ENCODE peak calls at places on chromosomes 11 and 22, in five cellular contexts. E, D, K, U and I are unnamed samples.

GRCh38 chr11:9092846-9093778 is 1.7 kb upstream of the SCUBE2 start:
- DNase-seq in U (no peak), K (no peak), D (no peak), E (no peak), I (no peak)

GRCh38 chr11:124920870-124921609 is 2.0 kb downstream of the HEPN1 start:
- DNase-seq in K (peak), D (peak), U (no peak), E (peak), I (peak)

GRCh38 chr22:43823353-43823908 is 11.3 kb upstream of the EFCAB6 start:
- DNase-seq in U (peak), D (no peak), E (no peak), K (no peak), I (no peak)

GRCh38 chr11:93537767-93538261 is 5.4 kb downstream of the SMCO4 start:
- DNase-seq in U (no peak), D (no peak), K (no peak), E (no peak), I (peak)

GRCh38 chr22:39535302-39535805 is 2.8 kb upstream of the RPS19BP1 start:
- DNase-seq in E (no peak), K (no peak), D (no peak), U (no peak), I (no peak)

GRCh38 chr22:26550498-26551033 is 38.3 kb upstream of the TFIP11 start:
- DNase-seq in K (no peak), E (no peak), D (no peak), U (no peak), I (peak)

GRCh38 chr22:25909988-25910387 is 168.0 kb downstream of the MYO18B start:
- DNase-seq in D (no peak), K (no peak), U (no peak), E (no peak), I (no peak)

GRCh38 chr22:33210129-33210784 is 152.1 kb upstream of the SYN3 start:
- DNase-seq in E (no peak), U (peak), D (no peak), K (no peak), I (peak)

GRCh38 chr11:47981667-47982404 is 1.5 kb downstream of the PTPRJ start:
- DNase-seq in E (no peak), K (no peak), D (no peak), U (no peak), I (no peak)

GRCh38 chr22:44580176-44580575 is 82.1 kb upstream of the RTL6 start:
- DNase-seq in U (no peak), E (no peak), D (no peak), K (no peak), I (no peak)

GRCh38 chr11:6319001-6319878 is 1.1 kb downstream of the CAVIN3 start:
- DNase-seq in K (no peak), U (no peak), D (no peak), E (no peak), I (peak)

GRCh38 chr22:31561238-31561887 is 65.0 kb downstream of the SFI1 start:
- DNase-seq in U (peak), E (peak), K (peak), D (peak), I (peak)

GRCh38 chr11:71112454-71112853 is 139.9 kb downstream of the SHANK2 start:
- DNase-seq in K (no peak), D (no peak), E (no peak), U (no peak), I (no peak)